ENCODE peak calls at places on chromosome 7, in four cellular contexts. One of them, this sample, is unnamed.

GRCh38 chr7:121322460-121322859 is 6.3 kb upstream of the WNT16 start:
- DNase-seq in MM.1S: no peak
- DNase-seq in tibial nerve: no peak
- DNase-seq in Panc1: no peak
- DNase-seq in this sample: no peak

GRCh38 chr7:1593091-1593866 is 23.4 kb upstream of the PSMG3 start:
- DNase-seq in MM.1S: no peak
- DNase-seq in tibial nerve: no peak
- DNase-seq in Panc1: no peak
- DNase-seq in this sample: no peak

GRCh38 chr7:135714534-135715009 is 13.4 kb downstream of the SLC13A4 start:
- DNase-seq in MM.1S: no peak
- DNase-seq in tibial nerve: no peak
- DNase-seq in Panc1: peak; percentile 33
- DNase-seq in this sample: no peak

GRCh38 chr7:38052786-38053185 is 125.3 kb upstream of the STARD3NL start:
- DNase-seq in MM.1S: no peak
- DNase-seq in tibial nerve: no peak
- DNase-seq in Panc1: no peak
- DNase-seq in this sample: no peak

GRCh38 chr7:151132461-151133205 is 34.9 kb downstream of the GBX1 start:
- DNase-seq in MM.1S: no peak
- DNase-seq in tibial nerve: no peak
- DNase-seq in Panc1: no peak
- DNase-seq in this sample: no peak

GRCh38 chr7:157703131-157703530 is 366.3 kb downstream of the DNAJB6 start:
- DNase-seq in MM.1S: no peak
- DNase-seq in tibial nerve: no peak
- DNase-seq in Panc1: no peak
- DNase-seq in this sample: no peak

GRCh38 chr7:28626629-28627262 is 214.4 kb downstream of the CREB5 start:
- DNase-seq in MM.1S: peak; percentile 35
- DNase-seq in tibial nerve: no peak
- DNase-seq in Panc1: no peak
- DNase-seq in this sample: peak; percentile 26

GRCh38 chr7:22138106-22138505 is 192.4 kb upstream of the CDCA7L start:
- DNase-seq in MM.1S: no peak
- DNase-seq in tibial nerve: no peak
- DNase-seq in Panc1: no peak
- DNase-seq in this sample: peak; percentile 50

GRCh38 chr7:18638594-18639452 is 143.3 kb downstream of the HDAC9 start:
- DNase-seq in MM.1S: no peak
- DNase-seq in tibial nerve: no peak
- DNase-seq in Panc1: no peak
- DNase-seq in this sample: no peak

GRCh38 chr7:26858229-26858568 is 6.2 kb downstream of the SKAP2 start:
- DNase-seq in MM.1S: no peak
- DNase-seq in tibial nerve: no peak
- DNase-seq in Panc1: no peak
- DNase-seq in this sample: no peak

GRCh38 chr7:102306916-102307677 is 20.4 kb downstream of the SH2B2 start:
- DNase-seq in MM.1S: peak; percentile 98
- DNase-seq in tibial nerve: no peak
- DNase-seq in Panc1: no peak
- DNase-seq in this sample: peak; percentile 95

GRCh38 chr7:142788303-142789286 is 17.8 kb downstream of the PRSS2 start:
- DNase-seq in MM.1S: no peak
- DNase-seq in tibial nerve: no peak
- DNase-seq in Panc1: no peak
- DNase-seq in this sample: no peak

GRCh38 chr7:16114633-16115032 is 306.7 kb downstream of the CRPPA start:
- DNase-seq in MM.1S: peak; percentile 21
- DNase-seq in tibial nerve: no peak
- DNase-seq in Panc1: peak; percentile 17
- DNase-seq in this sample: no peak

GRCh38 chr7:90824386-90825307 is 228.5 kb downstream of the CDK14 start:
- DNase-seq in MM.1S: no peak
- DNase-seq in tibial nerve: no peak
- DNase-seq in Panc1: no peak
- DNase-seq in this sample: no peak

GRCh38 chr7:27150568-27151340 is 1.6 kb downstream of the HOXA3 start:
- DNase-seq in MM.1S: peak; percentile 68
- DNase-seq in tibial nerve: no peak
- DNase-seq in Panc1: peak; percentile 50
- DNase-seq in this sample: peak; percentile 63

GRCh38 chr7:81268551-81268950 is 349.7 kb upstream of the SEMA3C start:
- DNase-seq in MM.1S: no peak
- DNase-seq in tibial nerve: no peak
- DNase-seq in Panc1: no peak
- DNase-seq in this sample: no peak

GRCh38 chr7:12475362-12476063 is 71.8 kb upstream of the VWDE start:
- DNase-seq in MM.1S: no peak
- DNase-seq in tibial nerve: no peak
- DNase-seq in Panc1: no peak
- DNase-seq in this sample: no peak

GRCh38 chr7:85464042-85464651 is 277.3 kb upstream of the SEMA3D start:
- DNase-seq in MM.1S: peak; percentile 11
- DNase-seq in tibial nerve: no peak
- DNase-seq in Panc1: no peak
- DNase-seq in this sample: no peak

GRCh38 chr7:82593780-82594179 is 150.2 kb upstream of the CACNA2D1 start:
- DNase-seq in MM.1S: no peak
- DNase-seq in tibial nerve: no peak
- DNase-seq in Panc1: no peak
- DNase-seq in this sample: no peak

GRCh38 chr7:100035865-100036264 is 13.7 kb upstream of the ZSCAN21 start:
- DNase-seq in MM.1S: no peak
- DNase-seq in tibial nerve: no peak
- DNase-seq in Panc1: no peak
- DNase-seq in this sample: no peak

GRCh38 chr7:105118612-105119600 is 104.9 kb downstream of the KMT2E start:
- DNase-seq in MM.1S: no peak
- DNase-seq in tibial nerve: no peak
- DNase-seq in Panc1: no peak
- DNase-seq in this sample: no peak

GRCh38 chr7:137915266-137915665 is 68.5 kb upstream of the DGKI start:
- DNase-seq in MM.1S: no peak
- DNase-seq in tibial nerve: no peak
- DNase-seq in Panc1: no peak
- DNase-seq in this sample: no peak

GRCh38 chr7:80002865-80003264 is 131.8 kb upstream of the GNAI1 start:
- DNase-seq in MM.1S: no peak
- DNase-seq in tibial nerve: no peak
- DNase-seq in Panc1: no peak
- DNase-seq in this sample: no peak

GRCh38 chr7:144884913-144885312 is 49.1 kb upstream of the TPK1 start:
- DNase-seq in MM.1S: no peak
- DNase-seq in tibial nerve: no peak
- DNase-seq in Panc1: no peak
- DNase-seq in this sample: no peak

GRCh38 chr7:134188311-134188710 is 61.2 kb downstream of the LRGUK start:
- DNase-seq in MM.1S: no peak
- DNase-seq in tibial nerve: no peak
- DNase-seq in Panc1: no peak
- DNase-seq in this sample: no peak

GRCh38 chr7:87413029-87413428 is 62.5 kb downstream of the ABCB4 start:
- DNase-seq in MM.1S: no peak
- DNase-seq in tibial nerve: no peak
- DNase-seq in Panc1: no peak
- DNase-seq in this sample: no peak

GRCh38 chr7:47088329-47089067 is 493.4 kb downstream of the TNS3 start:
- DNase-seq in MM.1S: peak; percentile 46
- DNase-seq in tibial nerve: peak; percentile 29
- DNase-seq in Panc1: peak; percentile 18
- DNase-seq in this sample: peak; percentile 68

GRCh38 chr7:83439021-83439420 is 209.9 kb downstream of the SEMA3E start:
- DNase-seq in MM.1S: no peak
- DNase-seq in tibial nerve: no peak
- DNase-seq in Panc1: no peak
- DNase-seq in this sample: no peak

GRCh38 chr7:80243425-80243824 is 108.8 kb downstream of the GNAI1 start:
- DNase-seq in MM.1S: no peak
- DNase-seq in tibial nerve: no peak
- DNase-seq in Panc1: no peak
- DNase-seq in this sample: peak; percentile 54

GRCh38 chr7:70189776-70190175 is 591.5 kb downstream of the AUTS2 start:
- DNase-seq in MM.1S: no peak
- DNase-seq in tibial nerve: no peak
- DNase-seq in Panc1: no peak
- DNase-seq in this sample: no peak

GRCh38 chr7:159105066-159105780 is 39.4 kb downstream of the VIPR2 start:
- DNase-seq in MM.1S: no peak
- DNase-seq in tibial nerve: no peak
- DNase-seq in Panc1: no peak
- DNase-seq in this sample: no peak
- H3K27ac ChIP-seq in MM.1S: no peak overlapping the region
- H3K27ac ChIP-seq in tibial nerve: no peak overlapping the region
- H3K27ac ChIP-seq in Panc1: no peak overlapping the region
- H3K27ac ChIP-seq in this sample: no peak overlapping the region

DNA sequence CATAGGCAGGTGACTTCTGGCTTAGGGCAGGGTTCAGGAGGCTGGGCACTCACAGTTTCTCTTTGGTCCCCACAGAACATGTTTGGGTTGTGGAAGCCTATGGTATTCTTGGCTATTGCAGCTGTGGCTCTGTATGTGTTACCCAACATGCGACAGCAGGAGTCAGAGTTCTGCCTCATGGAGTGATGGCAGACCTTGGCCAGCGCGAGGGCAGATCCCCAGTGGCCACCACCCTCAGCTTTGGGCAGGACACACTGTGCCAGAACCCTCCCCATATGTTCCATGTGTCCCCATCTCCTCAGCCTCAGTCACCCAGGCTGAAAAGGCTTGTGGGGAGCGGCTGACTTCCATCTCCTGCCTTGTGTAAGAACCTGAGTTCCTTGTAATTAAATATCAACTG is 8.5 kb upstream of the FLNC start:
- DNase-seq in MM.1S: no peak
- DNase-seq in tibial nerve: no peak
- DNase-seq in Panc1: no peak
- DNase-seq in this sample: no peak
- TF ChIP-seq CTCF in MM.1S: no peak
- TF ChIP-seq CTCF in tibial nerve: no peak
- TF ChIP-seq CTCF in Panc1: no peak
- TF ChIP-seq CTCF in this sample: no peak

DNA sequence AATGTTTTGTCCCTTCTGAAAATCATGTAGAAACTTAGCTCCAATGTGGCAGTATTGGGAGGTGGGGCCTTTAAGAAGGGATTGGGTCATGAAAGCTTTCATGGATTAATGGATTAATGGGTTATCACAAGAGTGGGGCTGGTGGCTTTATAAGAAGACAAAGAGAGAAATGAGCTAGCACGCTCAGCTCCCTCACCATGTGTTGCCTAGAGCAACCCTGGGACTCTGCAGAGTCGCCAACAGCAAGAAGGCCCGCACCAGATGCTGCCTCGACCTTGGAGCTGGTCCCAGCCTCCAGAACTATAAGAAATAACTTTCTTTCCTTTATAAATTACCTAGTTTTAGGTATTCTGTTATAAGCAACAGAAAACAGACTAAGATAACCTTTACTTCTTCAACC is 74.9 kb upstream of the HECW1 start:
- DNase-seq in MM.1S: no peak
- DNase-seq in tibial nerve: no peak
- DNase-seq in Panc1: no peak
- DNase-seq in this sample: no peak
- H3K9me3 ChIP-seq in MM.1S: no peaks in the 10 kb centered on the region
- H3K9me3 ChIP-seq in tibial nerve: no peaks in the 10 kb centered on the region
- H3K9me3 ChIP-seq in Panc1: peaks cover 2% of the 10 kb centered on the region
- H3K9me3 ChIP-seq in this sample: no peaks in the 10 kb centered on the region

DNA sequence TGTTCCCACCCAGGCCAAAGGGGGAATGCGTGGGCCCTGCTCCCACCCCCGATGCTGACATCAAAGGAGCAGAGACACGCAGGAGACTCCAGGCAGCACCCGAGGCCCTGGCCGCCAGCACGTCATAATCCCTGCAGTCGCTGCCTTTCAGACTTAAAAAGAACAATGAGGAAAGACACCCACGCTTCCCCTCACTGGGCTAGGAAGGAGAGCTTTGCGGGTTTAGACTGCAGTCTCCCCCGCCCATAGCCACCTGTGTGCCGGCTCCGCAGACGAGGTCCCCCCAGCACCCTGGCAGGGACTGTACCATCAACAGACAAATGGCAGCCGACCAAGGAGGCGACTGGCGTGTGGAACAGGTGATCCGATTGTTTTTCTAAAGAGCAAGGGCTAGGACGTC is 1.3 kb downstream of the GRB10 start:
- DNase-seq in MM.1S: no peak
- DNase-seq in tibial nerve: no peak
- DNase-seq in Panc1: no peak
- DNase-seq in this sample: no peak
- H3K27ac ChIP-seq in MM.1S: no peak overlapping the region
- H3K27ac ChIP-seq in tibial nerve: no peak overlapping the region
- H3K27ac ChIP-seq in Panc1: no peak overlapping the region
- H3K27ac ChIP-seq in this sample: no peak overlapping the region

GRCh38 chr7:41047789-41048191 is 655.1 kb downstream of the INHBA start:
- DNase-seq in MM.1S: no peak
- DNase-seq in tibial nerve: no peak
- DNase-seq in Panc1: no peak
- DNase-seq in this sample: no peak
- TF ChIP-seq CTCF in MM.1S: no peak
- TF ChIP-seq CTCF in tibial nerve: no peak
- TF ChIP-seq CTCF in Panc1: no peak
- TF ChIP-seq CTCF in this sample: no peak